ENCODE peak calls at places on chromosomes 3 and 15, in four cellular contexts. G is transverse colon, T is ascending aorta, P is tibial nerve. H is an unnamed sample. For H3K4me1, the result is how much of the 10 kb centered on the place peaks cover.

GRCh38 chr3:64685800-64686445 is 1.9 kb downstream of the ADAMTS9 start:
- DNase-seq in G (peak), T (peak), P (peak), H (peak)

GRCh38 chr3:55416381-55416821 is 70.7 kb downstream of the WNT5A start:
- DNase-seq in G (no peak), T (no peak), P (no peak), H (no peak)

GRCh38 chr3:141646760-141647561 is 91.1 kb upstream of the RNF7 start:
- DNase-seq in G (peak), T (no peak), P (no peak), H (no peak)

GRCh38 chr3:123312331-123313265 is 110.9 kb downstream of the SEC22A start:
- DNase-seq in G (no peak), T (no peak), P (no peak), H (no peak)

GRCh38 chr3:38650248-38650940 is 907 bp upstream of the SCN5A start:
- DNase-seq in G (no peak), T (no peak), P (no peak), H (no peak)

GRCh38 chr15:101126618-101127502 is 125.0 kb downstream of the CHSY1 start:
- DNase-seq in G (no peak), T (no peak), P (no peak), H (no peak)

GRCh38 chr15:100764778-100765457 is 114.7 kb upstream of the ALDH1A3 start:
- DNase-seq in G (no peak), T (no peak), P (no peak), H (no peak)

GRCh38 chr3:43759297-43759782 is 68.6 kb downstream of the ABHD5 start:
- DNase-seq in G (no peak), T (peak), P (no peak), H (peak)

GRCh38 chr3:105367406-105368213 is 901 bp downstream of the ALCAM start:
- DNase-seq in G (peak), T (peak), P (peak), H (no peak)

GRCh38 chr3:13484861-13485590 is 4.9 kb downstream of the HDAC11 start:
- DNase-seq in G (peak), T (no peak), P (peak), H (peak)

GRCh38 chr3:58249358-58250092 is 11.9 kb downstream of the ABHD6 start:
- DNase-seq in G (peak), T (no peak), P (no peak), H (no peak)
- TF ChIP-seq CTCF in G (peak), T (no peak), P (no peak), H (no peak)

GRCh38 chr3:67897686-67898336 is 243.4 kb upstream of the SUCLG2 start:
- DNase-seq in G (no peak), T (no peak), P (no peak), H (no peak)
- H3K4me1 ChIP-seq in G (under half), T (under half), P (under half), H (under half)

GRCh38 chr3:31240013-31240412 is 292.7 kb upstream of the STT3B start:
- DNase-seq in G (no peak), T (no peak), P (no peak), H (no peak)

GRCh38 chr3:31241533-31241932 is 291.2 kb upstream of the STT3B start:
- DNase-seq in G (no peak), T (no peak), P (no peak), H (no peak)

GRCh38 chr3:31240466-31240865 is 292.3 kb upstream of the STT3B start:
- DNase-seq in G (no peak), T (no peak), P (no peak), H (no peak)

GRCh38 chr3:31242026-31242455 is 290.7 kb upstream of the STT3B start:
- DNase-seq in G (no peak), T (no peak), P (no peak), H (no peak)

DNA sequence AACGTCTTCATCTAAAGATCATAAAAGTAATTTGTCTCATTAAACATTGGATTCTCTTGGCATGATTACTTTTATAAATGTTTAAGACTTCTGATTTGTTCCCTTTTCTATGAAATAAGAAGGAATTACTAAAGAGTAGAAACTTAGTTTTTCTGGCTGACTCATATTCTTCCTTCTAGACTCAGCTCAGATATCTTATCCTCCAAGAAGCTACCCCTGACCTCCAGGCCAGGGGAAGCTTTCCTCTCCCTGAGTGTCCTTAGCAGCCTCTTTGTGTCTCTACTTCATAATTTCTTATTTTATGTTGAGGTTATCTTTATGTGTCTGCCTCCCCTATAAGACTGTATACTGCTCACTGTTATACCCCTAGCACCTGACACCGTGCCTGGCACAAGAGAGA is 291.8 kb upstream of the STT3B start:
- DNase-seq in G (no peak), T (no peak), P (no peak), H (no peak)
- H3K4me3 ChIP-seq in G (no peak), T (no peak), P (no peak), H (no peak)

GRCh38 chr15:43509002-43509922 is 8.1 kb upstream of the MAP1A start:
- DNase-seq in G (no peak), T (no peak), P (no peak), H (peak)

GRCh38 chr15:43510230-43511011 is 7.0 kb upstream of the MAP1A start:
- DNase-seq in G (peak), T (peak), P (peak), H (peak)

GRCh38 chr15:43513550-43513949 is 3.9 kb upstream of the MAP1A start:
- DNase-seq in G (no peak), T (no peak), P (no peak), H (no peak)

GRCh38 chr15:43509923-43510229 is 7.5 kb upstream of the MAP1A start:
- DNase-seq in G (no peak), T (no peak), P (no peak), H (no peak)

GRCh38 chr15:43511012-43511885 is 6.2 kb upstream of the MAP1A start:
- DNase-seq in G (no peak), T (no peak), P (no peak), H (no peak)
- TF ChIP-seq CTCF in G (no peak), T (peak), P (peak), H (no peak)

GRCh38 chr3:129441215-129441614 is 1.2 kb downstream of the IFT122 start:
- DNase-seq in G (no peak), T (no peak), P (no peak), H (no peak)
- H3K4me1 ChIP-seq in G (under half), T (under half), P (under half), H (under half)

GRCh38 chr3:169134194-169134593 is 529.3 kb downstream of the MECOM start:
- DNase-seq in G (no peak), T (no peak), P (no peak), H (no peak)

GRCh38 chr3:169133178-169134161 is 530.0 kb downstream of the MECOM start:
- DNase-seq in G (no peak), T (no peak), P (no peak), H (no peak)

GRCh38 chr3:169137076-169137475 is 526.4 kb downstream of the MECOM start:
- DNase-seq in G (no peak), T (no peak), P (no peak), H (no peak)

GRCh38 chr3:169128579-169128978 is 534.9 kb downstream of the MECOM start:
- DNase-seq in G (no peak), T (no peak), P (no peak), H (no peak)

DNA sequence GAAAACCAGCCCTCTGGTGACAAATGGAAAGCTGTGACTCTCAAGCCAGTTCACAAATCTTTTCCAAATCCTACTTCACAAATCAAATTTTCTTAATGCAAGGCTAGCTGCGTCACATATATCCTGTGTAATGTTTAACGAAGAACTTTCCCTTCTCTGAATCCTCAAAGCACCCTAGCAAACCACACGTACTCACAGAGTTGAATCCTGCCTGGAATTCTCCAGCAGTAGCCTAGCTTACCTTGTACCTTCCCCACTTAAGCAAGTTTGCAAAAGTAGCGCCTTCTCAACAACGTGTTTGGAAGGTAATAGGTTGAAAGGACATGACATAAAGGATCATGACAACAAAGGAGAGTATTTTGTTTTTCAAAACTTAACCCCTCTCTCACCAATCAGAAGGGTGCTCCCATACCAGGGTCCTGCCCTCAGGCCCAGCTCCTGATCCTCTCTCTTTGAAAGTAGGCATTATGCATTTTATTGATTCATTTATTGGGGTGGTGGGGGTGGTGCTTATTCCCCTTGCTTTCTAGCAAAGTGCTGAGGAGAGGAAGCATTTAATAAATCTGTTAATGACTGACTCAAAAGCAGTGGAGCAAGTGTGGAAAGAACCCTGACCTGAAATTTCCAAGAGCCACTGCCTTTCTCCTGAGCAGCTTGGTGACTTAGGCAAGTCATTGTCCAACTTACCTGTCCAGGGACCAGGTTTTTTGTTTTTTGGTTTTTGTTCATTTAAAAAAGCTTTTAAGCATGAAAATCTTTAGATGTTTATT is 531.6 kb downstream of the MECOM start:
- DNase-seq in G (no peak), T (no peak), P (no peak), H (no peak)
- H3K4me3 ChIP-seq in G (no peak), T (no peak), P (no peak), H (no peak)

DNA sequence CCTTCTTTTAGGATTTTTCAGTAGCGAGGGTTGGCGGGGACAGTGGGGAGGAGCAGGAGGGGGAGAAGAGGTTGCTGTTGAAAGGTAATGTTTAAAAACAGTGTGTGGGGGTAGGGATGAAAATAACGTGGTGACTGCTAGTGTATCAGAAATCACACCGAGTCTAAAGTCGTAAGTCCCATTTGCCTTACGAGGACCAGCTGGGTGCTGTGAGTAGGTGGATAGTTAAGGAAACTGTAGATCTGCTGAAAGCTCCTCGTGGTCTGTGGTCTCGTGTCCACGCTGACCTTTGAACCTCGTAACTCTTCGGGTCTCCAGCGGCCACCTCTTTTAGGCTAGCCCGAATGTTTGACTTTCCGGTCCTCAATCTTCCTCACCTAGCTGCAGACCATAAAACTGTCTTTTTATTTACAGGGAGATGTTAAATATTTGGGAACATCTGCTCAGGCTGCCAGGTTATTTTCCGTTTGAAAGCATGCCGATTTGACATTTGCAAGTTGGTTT is 29.3 kb upstream of the ST3GAL6 start:
- DNase-seq in G (peak), T (no peak), P (no peak), H (peak)
- TF ChIP-seq CTCF in G (no peak), T (no peak), P (no peak), H (no peak)

GRCh38 chr3:171799501-171799900 is 10.8 kb downstream of the PLD1 start:
- DNase-seq in G (no peak), T (no peak), P (no peak), H (no peak)
- H3K4me1 ChIP-seq in G (under half), T (under half), P (under half), H (under half)

DNA sequence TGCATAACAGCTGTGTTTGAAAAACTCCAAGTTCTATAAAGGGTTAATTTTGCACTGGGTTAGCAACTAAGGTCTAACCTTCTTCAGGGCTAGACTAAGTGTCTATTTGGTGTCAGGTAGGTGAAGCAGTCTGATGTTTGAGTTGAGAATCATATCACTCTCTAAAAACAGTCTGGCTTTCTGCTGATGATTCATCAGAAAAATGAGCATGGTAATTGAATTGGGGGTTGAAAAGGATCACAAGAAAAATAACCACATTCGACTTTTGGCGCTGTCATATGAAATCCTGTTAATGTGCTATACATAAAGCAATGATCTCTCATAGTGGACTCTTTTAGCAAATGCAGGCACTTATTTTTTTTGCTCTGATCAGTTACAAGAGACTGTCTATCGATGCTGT is 242.2 kb upstream of the AZI2 start:
- DNase-seq in G (no peak), T (no peak), P (no peak), H (no peak)
- H3K4me3 ChIP-seq in G (no peak), T (peak), P (no peak), H (no peak)

DNA sequence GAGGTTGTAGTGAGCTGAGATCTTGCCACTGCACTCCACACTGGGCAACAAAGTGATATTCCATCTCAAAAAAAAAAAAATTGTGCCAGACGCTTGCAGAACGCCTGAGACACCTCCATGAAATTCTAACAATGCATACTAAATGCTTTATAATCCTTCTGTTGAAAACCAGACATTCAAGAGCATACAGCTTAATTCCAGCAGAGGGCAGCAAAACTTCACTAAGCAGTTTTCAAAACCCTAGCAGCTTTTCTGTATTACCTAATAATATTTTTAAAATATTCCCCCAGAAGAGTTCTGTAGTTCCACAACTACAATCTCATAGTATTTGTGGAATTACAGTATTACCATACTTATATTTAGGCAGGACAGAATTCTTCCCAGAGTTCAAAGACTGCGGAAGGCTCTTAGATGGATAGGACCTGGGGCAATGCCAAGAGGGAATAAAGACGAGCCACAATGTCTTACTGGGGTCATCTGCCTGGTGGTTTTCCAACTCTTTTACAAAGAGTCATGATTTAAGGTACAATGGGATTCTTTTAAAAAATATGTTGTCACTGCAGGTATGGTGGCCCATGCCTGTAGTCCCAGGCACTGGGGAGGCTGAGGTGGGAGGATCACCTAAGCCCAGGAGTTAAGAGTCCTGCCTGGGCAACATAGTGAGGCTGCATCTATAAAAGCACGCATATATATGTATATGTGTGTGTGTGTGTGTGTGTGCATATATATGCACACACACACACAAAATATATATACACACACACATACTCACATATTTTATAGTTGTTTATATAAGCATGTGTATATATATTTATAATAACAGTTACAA is 19.6 kb upstream of the TASOR start:
- DNase-seq in G (peak), T (no peak), P (no peak), H (peak)
- TF ChIP-seq CTCF in G (peak), T (peak), P (peak), H (peak)

H was measured in gastrocnemius medialis.